ENCODE peak calls at places on chromosomes 1 and 21, in seven cellular contexts. V is AML-193; N is heart right ventricle; T is activated CD8-positive, alpha-beta memory T cell treated with anti-CD3 and anti-CD28 coated beads, Interleukin-2, amount 50 U/mL, for 48 hours; K is ovary; B is NCI-H748 treated with DMSO at 0.1 percent for 48 hours; Y is left colon. S is an unnamed sample.

GRCh38 chr1:53946252-53947171 is at the start of gene LRRC42:
- DNase-seq in B (no peak), K (no peak), V (no peak), N (no peak), T (no peak), Y (no peak), S (no peak)

GRCh38 chr1:165917166-165917565 is 89.8 kb downstream of the UCK2 start:
- DNase-seq in Y (no peak), K (no peak), B (no peak), T (no peak), N (no peak), V (no peak), S (no peak)

GRCh38 chr1:55140546-55140983 is 74.6 kb downstream of the USP24 start:
- DNase-seq in N (no peak), K (peak; percentile 62), Y (peak; percentile 69), V (peak; percentile 79), B (peak; percentile 46), T (no peak), S (peak; percentile 95)

GRCh38 chr1:169312084-169312954 is 55.3 kb downstream of the NME7 start:
- DNase-seq in Y (no peak), B (no peak), T (peak; percentile 53), N (no peak), V (peak; percentile 82), K (no peak), S (peak; percentile 93)

GRCh38 chr1:44924835-44925464 is 61.4 kb downstream of the EIF2B3 start:
- DNase-seq in V (peak; percentile 7), K (no peak), B (no peak), N (no peak), Y (no peak), T (no peak), S (peak; percentile 86)

GRCh38 chr1:207393610-207394009 is 60.5 kb upstream of the CR2 start:
- DNase-seq in K (no peak), Y (no peak), N (no peak), B (no peak), T (no peak), V (no peak), S (peak; percentile 90)

GRCh38 chr1:63669151-63669961 is 76.1 kb downstream of the PGM1 start:
- DNase-seq in N (no peak), B (no peak), T (no peak), K (no peak), Y (no peak), V (no peak), S (no peak)

GRCh38 chr1:85344256-85344694 is 67.8 kb upstream of the BCL10 start:
- DNase-seq in Y (no peak), N (no peak), B (no peak), T (no peak), V (peak; percentile 6), K (no peak), S (peak; percentile 55)

GRCh38 chr1:225710804-225711203 is 57.9 kb upstream of the ENAH start:
- DNase-seq in T (no peak), Y (no peak), B (no peak), K (no peak), V (no peak), N (no peak), S (no peak)

GRCh38 chr1:201128476-201128875 is 1.5 kb upstream of the ASCL5 start:
- DNase-seq in V (no peak), B (no peak), N (no peak), T (no peak), Y (no peak), K (no peak), S (no peak)

GRCh38 chr1:182143154-182143657 is 81.7 kb upstream of the ZNF648 start:
- DNase-seq in B (peak; percentile 54), Y (peak; percentile 87), T (peak; percentile 99), N (peak; percentile 94), V (peak; percentile 72), K (peak; percentile 94), S (peak; percentile 82)

GRCh38 chr1:23837905-23838304 is 12.7 kb upstream of the HMGCL start:
- DNase-seq in N (peak; percentile 16), K (no peak), V (no peak), T (peak; percentile 52), B (no peak), Y (no peak), S (no peak)

GRCh38 chr1:37741662-37742061 is 23.3 kb downstream of the EPHA10 start:
- DNase-seq in K (no peak), N (no peak), B (no peak), V (no peak), Y (no peak), T (no peak), S (no peak)

GRCh38 chr1:209601809-209602657 is 18.5 kb downstream of the CAMK1G start:
- DNase-seq in V (peak; percentile 37), B (no peak), K (peak; percentile 44), N (no peak), Y (no peak), T (no peak), S (peak; percentile 43)

GRCh38 chr1:184832517-184832916 is 77.9 kb upstream of the EDEM3 start:
- DNase-seq in N (no peak), Y (no peak), K (no peak), B (no peak), T (no peak), V (no peak), S (no peak)

GRCh38 chr1:199463521-199464127 is 563.9 kb upstream of the NR5A2 start:
- DNase-seq in B (peak; percentile 20), K (no peak), V (peak; percentile 62), Y (no peak), T (no peak), N (no peak), S (peak; percentile 71)

GRCh38 chr1:217180443-217180842 is 450.4 kb downstream of the GPATCH2 start:
- DNase-seq in N (no peak), V (no peak), Y (no peak), T (no peak), B (no peak), K (no peak), S (no peak)

GRCh38 chr1:45769261-45769932 is 18.9 kb upstream of the IPP start:
- DNase-seq in T (no peak), V (no peak), B (no peak), N (no peak), K (no peak), Y (no peak), S (peak; percentile 42)

GRCh38 chr1:60970081-60970509 is 112.3 kb upstream of the NFIA start:
- DNase-seq in Y (no peak), V (no peak), K (no peak), N (no peak), T (no peak), B (peak; percentile 36), S (peak; percentile 36)

GRCh38 chr1:226510453-226510852 is 38.1 kb upstream of the STUM start:
- DNase-seq in V (no peak), N (no peak), B (no peak), T (no peak), Y (no peak), K (no peak), S (no peak)

GRCh38 chr1:100736324-100736723 is 16.8 kb downstream of the VCAM1 start:
- DNase-seq in Y (no peak), T (no peak), B (no peak), V (no peak), N (no peak), K (no peak), S (no peak)

GRCh38 chr1:2107586-2108212 is 57.5 kb downstream of the PRKCZ start:
- DNase-seq in V (no peak), T (no peak), B (no peak), N (peak; percentile 1), K (no peak), Y (no peak), S (no peak)

GRCh38 chr1:23568608-23569383 is 9.5 kb upstream of the ID3 start:
- DNase-seq in K (no peak), N (no peak), B (no peak), T (no peak), Y (no peak), V (no peak), S (no peak)

GRCh38 chr1:90413519-90413918 is 303.6 kb downstream of the BARHL2 start:
- DNase-seq in K (no peak), Y (no peak), B (no peak), N (no peak), T (no peak), V (no peak), S (no peak)

GRCh38 chr1:56074357-56074717 is 505.0 kb downstream of the PLPP3 start:
- DNase-seq in B (no peak), V (no peak), Y (no peak), T (no peak), N (no peak), K (peak; percentile 23), S (no peak)

GRCh38 chr1:206770531-206771352 is at the start of gene IL19:
- DNase-seq in V (peak; percentile 78), N (no peak), B (no peak), K (no peak), T (no peak), Y (no peak), S (peak; percentile 54)

GRCh38 chr21:28587748-28588147 is 404.9 kb downstream of the LTN1 start:
- DNase-seq in N (no peak), B (no peak), Y (no peak), K (no peak), V (no peak), T (no peak), S (peak; percentile 27)

GRCh38 chr1:89259283-89259971 is 13.2 kb downstream of the GBP5 start:
- DNase-seq in T (peak; percentile 61), K (no peak), B (no peak), Y (no peak), N (no peak), V (no peak), S (no peak)

GRCh38 chr1:115411388-115412063 is 73.5 kb upstream of the NGF start:
- DNase-seq in Y (no peak), V (no peak), T (no peak), N (no peak), B (no peak), K (no peak), S (peak; percentile 89)

GRCh38 chr1:45952072-45952471 is 148.7 kb downstream of the MAST2 start:
- DNase-seq in K (no peak), Y (no peak), N (no peak), T (no peak), B (no peak), V (no peak), S (no peak)

GRCh38 chr1:15349133-15349532 is 60.6 kb upstream of the EFHD2 start:
- DNase-seq in Y (no peak), N (no peak), V (no peak), K (no peak), B (no peak), T (no peak), S (no peak)

GRCh38 chr1:19794583-19794982 is 5.1 kb downstream of the TMCO4 start:
- DNase-seq in Y (no peak), B (no peak), T (no peak), K (no peak), V (no peak), N (no peak), S (no peak)

GRCh38 chr1:110477041-110477440 is 26.1 kb downstream of the PROK1 start:
- DNase-seq in V (no peak), K (no peak), T (no peak), B (no peak), N (no peak), Y (no peak), S (peak; percentile 61)

GRCh38 chr1:53361541-53361961 is 33.7 kb upstream of the LRP8 start:
- DNase-seq in K (no peak), Y (no peak), N (no peak), V (no peak), T (peak; percentile 32), B (no peak), S (no peak)

GRCh38 chr1:86502721-86503430 is 34.1 kb downstream of the CLCA1 start:
- DNase-seq in N (no peak), B (peak; percentile 3), V (no peak), T (no peak), K (peak; percentile 28), Y (peak; percentile 63), S (no peak)

GRCh38 chr1:9453375-9454093 is 85.7 kb upstream of the SLC25A33 start:
- DNase-seq in Y (no peak), B (no peak), K (no peak), T (no peak), N (no peak), V (no peak), S (peak; percentile 55)

GRCh38 chr1:167330601-167331293 is 110.1 kb downstream of the POU2F1 start:
- DNase-seq in Y (no peak), V (peak; percentile 20), K (no peak), T (no peak), N (no peak), B (no peak), S (no peak)

GRCh38 chr1:50705041-50705440 is 255.0 kb downstream of the FAF1 start:
- DNase-seq in N (no peak), K (no peak), T (no peak), B (no peak), V (no peak), Y (no peak), S (no peak)